ENCODE peak calls at places on chromosome 15, in seven cellular contexts. W is left ventricle myocardium inferior, D is psoas muscle, K is OCI-LY7, S is neural crest cell, L is omental fat pad, U is progenitor cell of endocrine pancreas. V is an unnamed sample.

GRCh38 chr15:38611228-38611627 is 46.6 kb upstream of the RASGRP1 start:
- DNase-seq in W (no peak), D (no peak), K (no peak), S (no peak), L (no peak), U (no peak), V (no peak)

GRCh38 chr15:58616171-58616570 is 133.3 kb downstream of the ADAM10 start:
- DNase-seq in W (no peak), D (no peak), K (no peak), S (no peak), L (no peak), U (no peak), V (no peak)

GRCh38 chr15:69475769-69476358 is 23.2 kb downstream of the RPLP1 start:
- DNase-seq in W (peak; percentile 78), D (peak; percentile 74), K (peak; percentile 56), S (peak; percentile 83), L (peak; percentile 73), U (peak; percentile 73), V (peak; percentile 70)

GRCh38 chr15:59456114-59456513 is 18.1 kb downstream of the FAM81A start:
- DNase-seq in W (no peak), D (no peak), K (no peak), S (no peak), L (no peak), U (no peak), V (no peak)

GRCh38 chr15:84834969-84835368 is 17.8 kb downstream of the ALPK3 start:
- DNase-seq in W (no peak), D (peak; percentile 54), K (no peak), S (no peak), L (no peak), U (no peak), V (no peak)

GRCh38 chr15:51227967-51228783 is 110.2 kb downstream of the CYP19A1 start:
- DNase-seq in W (no peak), D (no peak), K (no peak), S (no peak), L (peak; percentile 24), U (no peak), V (peak; percentile 72)

GRCh38 chr15:53716909-53717878 is 42.3 kb downstream of the WDR72 start:
- DNase-seq in W (no peak), D (no peak), K (peak; percentile 15), S (no peak), L (no peak), U (no peak), V (no peak)

GRCh38 chr15:99925661-99926461 is 192.6 kb upstream of the LYSMD4 start:
- DNase-seq in W (peak; percentile 62), D (peak; percentile 65), K (no peak), S (no peak), L (no peak), U (no peak), V (peak; percentile 70)

GRCh38 chr15:52912172-52912571 is 122.0 kb upstream of the ONECUT1 start:
- DNase-seq in W (no peak), D (no peak), K (no peak), S (no peak), L (no peak), U (no peak), V (no peak)

GRCh38 chr15:45612790-45613415 is 21.9 kb upstream of the SQOR start:
- DNase-seq in W (no peak), D (no peak), K (no peak), S (no peak), L (no peak), U (no peak), V (peak; percentile 37)

GRCh38 chr15:39455502-39455991 is 125.3 kb upstream of the THBS1 start:
- DNase-seq in W (no peak), D (no peak), K (no peak), S (no peak), L (no peak), U (no peak), V (no peak)

GRCh38 chr15:52496776-52497470 is 31.8 kb downstream of the MYO5A start:
- DNase-seq in W (no peak), D (no peak), K (no peak), S (no peak), L (no peak), U (no peak), V (no peak)

GRCh38 chr15:68653031-68653635 is 74.3 kb downstream of the CORO2B start:
- DNase-seq in W (no peak), D (no peak), K (no peak), S (no peak), L (no peak), U (no peak), V (no peak)

GRCh38 chr15:90957105-90957790 is 2.6 kb downstream of the RCCD1 start:
- DNase-seq in W (no peak), D (no peak), K (no peak), S (peak; percentile 40), L (no peak), U (peak; percentile 30), V (no peak)

GRCh38 chr15:100772478-100773378 is 106.9 kb upstream of the ALDH1A3 start:
- DNase-seq in W (no peak), D (no peak), K (no peak), S (no peak), L (no peak), U (no peak), V (no peak)

GRCh38 chr15:29053661-29054131 is 167.9 kb downstream of the APBA2 start:
- DNase-seq in W (no peak), D (no peak), K (no peak), S (no peak), L (no peak), U (no peak), V (no peak)

GRCh38 chr15:86316216-86316615 is 236.5 kb downstream of the AGBL1 start:
- DNase-seq in W (no peak), D (no peak), K (no peak), S (no peak), L (no peak), U (no peak), V (no peak)
- TF ChIP-seq CTCF in W (no peak), D (no peak), K (no peak), S (no peak), L (no peak), U (no peak), V (no peak)

DNA sequence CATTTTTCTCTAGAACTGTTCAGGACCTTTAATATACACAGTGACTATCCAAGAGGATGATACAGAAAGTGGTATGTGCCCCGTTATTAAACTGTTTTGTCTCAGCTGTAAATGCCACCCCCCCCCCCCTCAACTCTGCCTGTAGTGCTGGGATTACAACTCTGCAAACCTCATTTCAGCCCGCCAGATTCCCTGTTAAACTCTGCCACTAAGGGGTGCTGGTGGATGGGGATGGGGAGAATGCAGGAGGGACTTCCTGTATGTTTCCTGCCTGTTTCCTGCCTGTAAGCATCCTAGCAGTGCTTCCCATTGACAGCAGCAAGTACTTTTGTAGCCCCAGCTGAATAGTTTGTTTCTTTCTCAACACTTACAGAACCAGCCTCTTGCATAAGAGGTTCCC is 301.7 kb upstream of the RORA start:
- DNase-seq in W (no peak), D (no peak), K (no peak), S (no peak), L (no peak), U (no peak), V (no peak)
- TF ChIP-seq CTCF in W (no peak), D (no peak), K (peak; percentile 24), S (no peak), L (no peak), U (no peak), V (no peak)

DNA sequence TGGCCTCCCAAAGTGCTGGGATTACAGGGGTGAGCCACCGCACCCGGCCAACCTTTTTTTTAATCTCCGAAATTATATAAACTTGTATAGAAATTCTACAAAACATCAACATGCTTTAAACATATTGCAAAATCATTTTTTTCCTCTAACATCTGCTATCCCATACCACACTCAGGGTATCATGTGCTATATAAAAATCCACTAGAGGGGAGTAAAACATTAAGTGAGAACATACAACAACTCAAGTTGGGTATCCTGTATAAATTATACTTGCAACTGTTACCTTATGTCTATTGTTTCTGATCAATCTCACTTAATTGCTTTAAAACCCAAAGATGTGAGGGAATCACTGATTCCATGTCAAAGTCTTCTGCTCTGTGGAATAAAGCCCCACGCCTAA is 71.9 kb upstream of the FBN1 start:
- DNase-seq in W (no peak), D (no peak), K (no peak), S (no peak), L (no peak), U (no peak), V (no peak)
- TF ChIP-seq CTCF in W (no peak), D (no peak), K (peak; percentile 13), S (no peak), L (no peak), U (no peak), V (no peak)

GRCh38 chr15:31975446-31976229 is 54.7 kb upstream of the CHRNA7 start:
- DNase-seq in W (no peak), D (no peak), K (no peak), S (no peak), L (no peak), U (no peak), V (no peak)
- TF ChIP-seq CTCF in W (no peak), D (no peak), K (no peak), S (peak; percentile 44), L (no peak), U (peak; percentile 35), V (no peak)

GRCh38 chr15:31034152-31034551 is 42.7 kb upstream of the MTMR10 start:
- DNase-seq in W (no peak), D (no peak), K (peak; percentile 17), S (no peak), L (no peak), U (no peak), V (no peak)
- TF ChIP-seq CTCF in W (no peak), D (no peak), K (peak; percentile 51), S (no peak), L (no peak), U (no peak), V (no peak)

V was measured in GM10248.